ENCODE peak calls at places on chromosomes 3 and 15, in four cellular contexts. U is DND-41, Q is AG09309, B is A549. C is an unnamed sample.

GRCh38 chr3:51681453-51681852 is 10.4 kb downstream of the TEX264 start:
- DNase-seq in U (peak), Q (no peak), B (no peak), C (peak)

GRCh38 chr3:40741729-40742128 is 217.0 kb downstream of the ZNF621 start:
- DNase-seq in U (no peak), Q (no peak), B (no peak), C (no peak)

GRCh38 chr3:123804676-123805075 is 79.5 kb downstream of the MYLK start:
- DNase-seq in U (no peak), Q (no peak), B (no peak), C (no peak)

GRCh38 chr3:97138914-97139541 is 324.6 kb downstream of the EPHA6 start:
- DNase-seq in U (no peak), Q (no peak), B (no peak), C (peak)

GRCh38 chr15:82828064-82828463 is 18.6 kb downstream of the WHAMM start:
- DNase-seq in U (no peak), Q (no peak), B (no peak), C (peak)

GRCh38 chr15:76565366-76565765 is 228.8 kb downstream of the ISL2 start:
- DNase-seq in U (no peak), Q (no peak), B (no peak), C (no peak)

GRCh38 chr3:31531465-31531991 is 1.2 kb upstream of the STT3B start:
- DNase-seq in U (no peak), Q (no peak), B (no peak), C (peak)

GRCh38 chr3:71846189-71846588 is 61.2 kb upstream of the PROK2 start:
- DNase-seq in U (no peak), Q (no peak), B (no peak), C (peak)

GRCh38 chr15:93037341-93038063 is 51.5 kb downstream of the RGMA start:
- DNase-seq in U (no peak), Q (no peak), B (no peak), C (peak)

GRCh38 chr15:31214864-31215489 is 111.7 kb upstream of the KLF13 start:
- DNase-seq in U (no peak), Q (no peak), B (no peak), C (peak)
- H3K4me3 ChIP-seq in U (no peak), Q (no peak), B (peak), C (no peak)

DNA sequence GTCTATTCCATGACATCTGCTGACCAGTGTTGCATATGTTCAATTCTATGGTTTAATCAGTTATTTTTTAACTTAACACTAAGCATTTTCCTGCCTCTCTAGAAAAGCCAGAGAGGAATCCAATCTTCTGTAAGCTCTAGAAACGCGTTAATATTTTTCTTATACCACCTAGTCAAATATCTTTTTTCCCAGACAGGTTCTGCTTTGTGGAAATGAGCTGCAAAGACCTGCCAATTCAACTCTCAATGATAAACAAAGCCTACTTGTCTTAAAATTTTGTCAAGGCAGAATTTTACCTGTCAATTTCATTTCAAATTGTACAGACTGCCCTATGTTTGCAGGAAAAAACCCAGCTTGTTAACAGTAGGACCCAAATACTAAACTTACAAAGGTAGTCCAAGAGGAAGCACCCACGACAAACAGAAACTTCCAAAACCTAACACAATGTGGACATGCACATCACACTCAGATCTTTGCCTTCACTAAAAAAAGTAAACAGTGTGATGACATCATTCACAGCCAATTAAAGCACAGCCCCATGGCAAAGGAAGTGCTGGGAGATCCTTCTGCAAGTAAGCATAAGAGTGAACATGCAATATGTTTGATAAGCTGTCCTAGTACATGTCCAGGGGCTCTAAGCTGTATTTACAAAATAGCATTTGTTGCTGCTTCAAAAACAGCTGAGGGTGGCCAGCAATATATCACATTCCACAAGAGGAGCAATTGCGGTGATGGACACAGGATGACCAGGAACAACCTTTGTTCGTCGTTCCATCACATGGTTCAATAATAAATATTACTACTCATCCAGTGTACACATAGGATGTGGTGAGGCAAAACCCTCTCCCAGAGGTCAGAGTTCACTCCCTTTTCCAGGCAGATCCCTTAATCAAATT is 139.4 kb upstream of the TSC22D2 start:
- DNase-seq in U (no peak), Q (no peak), B (peak), C (peak)
- TF ChIP-seq CTCF in U (no peak), Q (no peak), B (no peak), C (no peak)

GRCh38 chr3:152381881-152382295 is 113.2 kb downstream of the MBNL1 start:
- DNase-seq in U (no peak), Q (no peak), B (no peak), C (no peak)
- H3K4me3 ChIP-seq in U (no peak), Q (no peak), B (peak), C (peak)

GRCh38 chr3:46448721-46449120 is 16.0 kb downstream of the LTF start:
- DNase-seq in U (no peak), Q (no peak), B (no peak), C (no peak)

GRCh38 chr3:46447535-46447934 is 17.2 kb downstream of the LTF start:
- DNase-seq in U (no peak), Q (no peak), B (no peak), C (no peak)

GRCh38 chr3:46440531-46441294 is 24.0 kb downstream of the LTF start:
- DNase-seq in U (peak), Q (no peak), B (no peak), C (no peak)

GRCh38 chr3:46438831-46439230 is 25.9 kb downstream of the LTF start:
- DNase-seq in U (no peak), Q (no peak), B (no peak), C (no peak)

DNA sequence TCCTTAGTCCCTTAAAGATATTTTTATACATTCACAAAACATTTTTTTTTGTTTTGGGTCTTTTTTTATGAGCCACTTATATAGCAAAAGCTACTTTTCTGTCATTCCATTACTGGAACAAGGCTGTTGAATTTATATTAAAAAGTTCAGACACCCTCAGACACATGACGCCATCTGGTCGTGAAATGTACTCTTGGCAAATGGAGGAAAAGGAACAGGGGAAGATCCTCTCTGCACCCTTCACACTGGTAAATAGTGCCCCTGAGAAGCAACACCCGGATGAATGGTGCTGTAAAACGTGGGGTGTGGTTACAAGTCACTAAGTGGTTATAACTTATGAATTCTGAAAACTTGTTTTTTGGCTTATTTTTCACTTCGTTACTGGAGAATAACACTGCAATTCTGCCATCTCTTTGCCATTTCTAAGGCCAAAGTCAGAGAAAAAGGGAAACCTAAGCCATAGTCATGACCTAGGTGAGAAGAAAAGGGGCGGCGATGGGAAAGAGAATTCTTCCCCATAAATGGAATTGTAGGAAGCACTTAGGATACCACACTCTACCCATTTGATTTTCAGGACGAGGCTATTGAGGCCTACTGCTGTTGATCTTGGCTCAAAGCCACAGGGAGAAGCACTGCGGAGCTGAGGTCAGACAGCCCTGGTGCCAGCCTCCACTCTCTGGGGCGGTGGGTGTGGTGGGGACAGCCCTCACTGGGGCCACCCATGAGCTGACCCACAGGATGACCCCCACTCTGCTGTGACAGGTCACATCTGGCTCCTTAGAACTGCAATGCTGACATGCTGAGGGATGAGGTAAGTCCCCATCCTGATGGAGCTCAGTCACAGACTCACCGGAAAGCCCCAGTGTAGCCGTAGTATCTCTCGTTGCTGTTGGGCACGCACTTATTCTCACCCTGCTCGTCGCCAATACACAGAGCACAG is 21.8 kb downstream of the LTF start:
- DNase-seq in U (peak), Q (no peak), B (peak), C (no peak)
- TF ChIP-seq CTCF in U (peak), Q (peak), B (peak), C (no peak)

DNA sequence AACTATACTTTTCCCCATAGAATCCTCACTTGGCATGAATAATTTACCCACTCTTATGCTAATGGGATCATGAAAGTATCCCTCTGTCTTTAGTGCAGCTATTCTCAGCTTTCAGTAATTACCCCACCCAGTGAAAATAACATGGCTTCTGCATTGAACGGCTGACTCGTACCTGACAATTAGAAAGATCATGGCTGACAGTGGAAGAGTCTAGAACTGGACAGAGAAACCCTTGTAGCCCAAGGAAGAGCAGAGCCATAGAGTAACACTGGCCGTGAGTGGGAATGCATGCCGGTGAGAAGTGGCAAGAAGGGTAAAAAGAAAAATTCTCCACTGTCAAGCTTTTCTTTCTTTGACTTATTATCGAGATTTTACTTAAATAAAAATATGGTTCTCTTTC is 22.3 kb downstream of the MEIS2 start:
- DNase-seq in U (no peak), Q (no peak), B (no peak), C (no peak)
- H3K4me3 ChIP-seq in U (no peak), Q (no peak), B (no peak), C (no peak)

GRCh38 chr15:62021991-62022600 is 38.2 kb downstream of the VPS13C start:
- DNase-seq in U (no peak), Q (no peak), B (no peak), C (no peak)
- TF ChIP-seq CTCF in U (peak), Q (peak), B (peak), C (peak)

GRCh38 chr3:14540209-14540575 is at the start of gene GRIP2:
- DNase-seq in U (no peak), Q (no peak), B (no peak), C (no peak)
- H3K4me3 ChIP-seq in U (no peak), Q (no peak), B (no peak), C (no peak)

DNA sequence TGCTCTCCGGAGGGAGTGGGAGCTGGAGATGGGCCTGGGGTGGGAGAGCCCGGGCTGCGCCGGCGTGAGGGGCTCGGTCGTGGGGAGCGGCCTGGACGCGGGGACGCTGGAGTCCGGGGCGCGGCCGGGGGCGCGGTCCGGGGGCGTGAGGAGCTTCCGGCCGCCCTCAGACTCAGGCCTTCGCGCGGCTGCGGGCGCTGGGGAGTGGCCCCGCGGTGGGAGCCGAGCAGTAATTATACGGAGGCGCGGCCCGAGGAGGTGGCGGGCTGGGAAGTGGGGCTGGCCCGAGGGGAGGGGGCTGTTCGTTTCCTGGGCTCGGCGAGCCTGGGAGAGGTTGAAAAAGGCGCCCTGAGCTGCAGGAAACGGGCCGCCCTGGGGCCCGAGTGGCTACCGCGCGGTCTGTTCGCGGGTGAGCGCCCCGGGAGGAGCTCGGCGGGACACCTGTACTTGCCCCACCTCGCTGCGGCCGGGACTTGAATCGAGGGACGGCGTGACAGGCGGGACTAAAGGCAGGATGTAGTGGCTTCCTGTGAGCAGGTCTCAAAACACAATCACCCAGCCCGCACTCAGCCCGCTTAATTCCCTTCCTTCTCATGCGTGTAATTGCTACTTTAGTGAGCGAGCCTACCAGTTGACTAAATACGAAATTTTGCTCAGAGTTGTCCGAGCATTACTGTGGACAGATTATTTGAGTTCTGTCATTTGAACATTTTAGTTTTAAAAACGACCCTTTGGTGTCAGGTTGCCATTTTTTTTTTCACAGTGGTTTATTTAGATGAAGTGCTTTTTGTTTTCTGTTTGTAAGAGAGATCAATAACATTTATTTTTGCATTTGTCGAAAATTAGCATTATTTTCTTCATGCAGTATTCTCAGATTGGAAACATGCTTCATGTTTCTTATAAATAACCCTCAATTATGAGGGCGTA is 855 bp downstream of the RASA2 start:
- DNase-seq in U (peak), Q (no peak), B (peak), C (peak)
- TF ChIP-seq CTCF in U (peak), Q (no peak), B (no peak), C (no peak)

DNA sequence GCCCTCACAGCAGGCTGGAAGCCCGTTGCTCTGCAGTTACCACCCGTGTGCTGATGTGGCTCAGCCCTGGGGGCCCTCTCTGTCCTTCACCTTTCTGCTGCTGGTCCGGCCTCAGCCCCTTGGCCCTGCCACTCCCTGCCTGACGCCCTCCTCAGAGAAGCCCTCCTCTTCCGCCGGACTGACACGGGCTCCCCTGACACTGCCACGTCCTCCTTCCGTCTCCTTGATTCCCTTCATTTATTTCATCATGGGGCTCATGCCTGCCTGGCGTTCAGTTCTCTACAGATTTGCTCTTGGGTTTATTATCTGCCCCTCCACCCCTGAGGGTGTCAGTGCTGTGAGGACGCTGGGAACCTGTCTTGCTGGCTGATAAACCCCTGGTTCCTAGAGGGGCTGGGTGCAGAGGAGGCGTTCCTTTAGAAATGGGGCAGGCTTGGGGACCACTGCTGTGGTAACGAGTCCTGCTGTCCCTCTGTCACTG is 19.6 kb downstream of the FBLN2 start:
- DNase-seq in U (no peak), Q (no peak), B (no peak), C (no peak)
- H3K4me3 ChIP-seq in U (no peak), Q (no peak), B (no peak), C (no peak)

GRCh38 chr3:45224824-45225464 is 1.1 kb downstream of the TMEM158 start:
- DNase-seq in U (peak), Q (no peak), B (peak), C (peak)
- TF ChIP-seq CTCF in U (peak), Q (peak), B (peak), C (peak)